ENCODE peak calls at places on chromosomes 13 and 19, in four cellular contexts. J is GM13976, R is LoVo, M is iris pigment epithelial cell. D is an unnamed sample.

GRCh38 chr13:36848228-36848982 is 29.4 kb downstream of the RFXAP start:
- DNase-seq in J (no peak), R (no peak), M (peak), D (peak)

GRCh38 chr13:101730420-101731000 is 278.0 kb downstream of the ITGBL1 start:
- DNase-seq in R (no peak), J (no peak), M (peak), D (no peak)

GRCh38 chr13:112722433-112723250 is 32.8 kb downstream of the ATP11A start:
- DNase-seq in J (no peak), M (peak), R (peak), D (peak)

GRCh38 chr13:43473437-43473836 is 313.3 kb downstream of the ENOX1 start:
- DNase-seq in M (no peak), J (no peak), R (no peak), D (no peak)

GRCh38 chr19:5484398-5485285 is 29.4 kb downstream of the ZNRF4 start:
- DNase-seq in J (no peak), M (peak), R (no peak), D (peak)

GRCh38 chr13:112445411-112446271 is 69.5 kb downstream of the SPACA7 start:
- DNase-seq in R (no peak), J (no peak), M (no peak), D (no peak)

GRCh38 chr13:74573654-74574053 is 439.4 kb upstream of the KLF12 start:
- DNase-seq in R (no peak), M (no peak), J (no peak), D (no peak)

GRCh38 chr19:7214329-7215089 is 79.7 kb downstream of the INSR start:
- DNase-seq in R (no peak), J (no peak), M (no peak), D (no peak)

GRCh38 chr13:50650936-50651638 is 192.4 kb downstream of the DLEU7 start:
- DNase-seq in R (no peak), J (no peak), M (peak), D (no peak)

GRCh38 chr19:17149393-17150135 is 65.6 kb upstream of the USE1 start:
- DNase-seq in J (no peak), R (no peak), M (peak), D (no peak)

GRCh38 chr13:76969488-76970365 is 21.4 kb downstream of the ACOD1 start:
- DNase-seq in R (no peak), J (no peak), M (peak), D (no peak)

GRCh38 chr19:18176367-18177310 is 3.0 kb downstream of the IFI30 start:
- DNase-seq in R (no peak), M (no peak), J (no peak), D (no peak)

GRCh38 chr19:54172413-54172763 is 572 bp downstream of the TMC4 start:
- DNase-seq in M (no peak), R (no peak), J (no peak), D (peak)

GRCh38 chr19:46014534-46014933 is 8.3 kb downstream of the PGLYRP1 start:
- DNase-seq in M (no peak), R (no peak), J (no peak), D (no peak)

GRCh38 chr13:26424181-26424580 is 133.3 kb upstream of the WASF3 start:
- DNase-seq in J (no peak), R (no peak), M (no peak), D (no peak)

GRCh38 chr13:91647361-91647970 is 249.0 kb downstream of the GPC5 start:
- DNase-seq in R (peak), M (no peak), J (peak), D (no peak)

GRCh38 chr19:51726049-51726448 is 2.3 kb upstream of the HAS1 start:
- DNase-seq in J (no peak), R (no peak), M (peak), D (no peak)

D was measured in Calu3.